ENCODE peak calls at places on chromosome 3, in ten cellular contexts. One of them, this sample, is unnamed.

GRCh38 chr3:60025071-60026055 is 975.5 kb upstream of the CFAP20DC start:
- DNase-seq in nephron progenitor cell: no peak
- DNase-seq in NCI-H446: no peak
- DNase-seq in fibroblast of the conjunctiva: no peak
- DNase-seq in activated CD4-positive, alpha-beta T cell treated with anti-CD3 and anti-CD28 coated beads, Interleukin-2, amount 50 U/mL, for 24 hours: no peak
- DNase-seq in NCI-H460: no peak
- DNase-seq in astrocyte of the cerebellum: no peak
- DNase-seq in activated effector memory CD4-positive, alpha-beta T cell treated with anti-CD3 and anti-CD28 coated beads, Interleukin-2, amount 50 U/mL, for 16 hours: no peak
- DNase-seq in AML-193: no peak
- DNase-seq in iris pigment epithelial cell: peak
- DNase-seq in this sample: no peak

GRCh38 chr3:85781806-85782205 is 823.0 kb downstream of the CADM2 start:
- DNase-seq in nephron progenitor cell: no peak
- DNase-seq in NCI-H446: no peak
- DNase-seq in fibroblast of the conjunctiva: no peak
- DNase-seq in activated CD4-positive, alpha-beta T cell treated with anti-CD3 and anti-CD28 coated beads, Interleukin-2, amount 50 U/mL, for 24 hours: no peak
- DNase-seq in NCI-H460: no peak
- DNase-seq in astrocyte of the cerebellum: peak
- DNase-seq in activated effector memory CD4-positive, alpha-beta T cell treated with anti-CD3 and anti-CD28 coated beads, Interleukin-2, amount 50 U/mL, for 16 hours: no peak
- DNase-seq in AML-193: no peak
- DNase-seq in iris pigment epithelial cell: no peak
- DNase-seq in this sample: no peak

GRCh38 chr3:95629802-95630201 is 1184.6 kb upstream of the EPHA6 start:
- DNase-seq in nephron progenitor cell: no peak
- DNase-seq in NCI-H446: no peak
- DNase-seq in fibroblast of the conjunctiva: no peak
- DNase-seq in activated CD4-positive, alpha-beta T cell treated with anti-CD3 and anti-CD28 coated beads, Interleukin-2, amount 50 U/mL, for 24 hours: no peak
- DNase-seq in NCI-H460: no peak
- DNase-seq in astrocyte of the cerebellum: no peak
- DNase-seq in activated effector memory CD4-positive, alpha-beta T cell treated with anti-CD3 and anti-CD28 coated beads, Interleukin-2, amount 50 U/mL, for 16 hours: no peak
- DNase-seq in AML-193: no peak
- DNase-seq in iris pigment epithelial cell: no peak
- DNase-seq in this sample: no peak

GRCh38 chr3:150220041-150220440 is 188.1 kb upstream of the TSC22D2 start:
- DNase-seq in nephron progenitor cell: no peak
- DNase-seq in NCI-H446: no peak
- DNase-seq in fibroblast of the conjunctiva: no peak
- DNase-seq in activated CD4-positive, alpha-beta T cell treated with anti-CD3 and anti-CD28 coated beads, Interleukin-2, amount 50 U/mL, for 24 hours: no peak
- DNase-seq in NCI-H460: no peak
- DNase-seq in astrocyte of the cerebellum: no peak
- DNase-seq in activated effector memory CD4-positive, alpha-beta T cell treated with anti-CD3 and anti-CD28 coated beads, Interleukin-2, amount 50 U/mL, for 16 hours: no peak
- DNase-seq in AML-193: no peak
- DNase-seq in iris pigment epithelial cell: no peak
- DNase-seq in this sample: no peak

GRCh38 chr3:80285370-80285769 is 517.6 kb upstream of the ROBO1 start:
- DNase-seq in nephron progenitor cell: no peak
- DNase-seq in NCI-H446: no peak
- DNase-seq in fibroblast of the conjunctiva: peak
- DNase-seq in activated CD4-positive, alpha-beta T cell treated with anti-CD3 and anti-CD28 coated beads, Interleukin-2, amount 50 U/mL, for 24 hours: no peak
- DNase-seq in NCI-H460: no peak
- DNase-seq in astrocyte of the cerebellum: peak
- DNase-seq in activated effector memory CD4-positive, alpha-beta T cell treated with anti-CD3 and anti-CD28 coated beads, Interleukin-2, amount 50 U/mL, for 16 hours: no peak
- DNase-seq in AML-193: no peak
- DNase-seq in iris pigment epithelial cell: peak
- DNase-seq in this sample: no peak

GRCh38 chr3:141547791-141548190 is 61.0 kb downstream of the RASA2 start:
- DNase-seq in nephron progenitor cell: no peak
- DNase-seq in NCI-H446: no peak
- DNase-seq in fibroblast of the conjunctiva: no peak
- DNase-seq in activated CD4-positive, alpha-beta T cell treated with anti-CD3 and anti-CD28 coated beads, Interleukin-2, amount 50 U/mL, for 24 hours: no peak
- DNase-seq in NCI-H460: no peak
- DNase-seq in astrocyte of the cerebellum: no peak
- DNase-seq in activated effector memory CD4-positive, alpha-beta T cell treated with anti-CD3 and anti-CD28 coated beads, Interleukin-2, amount 50 U/mL, for 16 hours: no peak
- DNase-seq in AML-193: no peak
- DNase-seq in iris pigment epithelial cell: no peak
- DNase-seq in this sample: no peak

GRCh38 chr3:46350262-46350565 is 3.7 kb upstream of the CCR2 start:
- DNase-seq in nephron progenitor cell: no peak
- DNase-seq in NCI-H446: no peak
- DNase-seq in fibroblast of the conjunctiva: no peak
- DNase-seq in activated CD4-positive, alpha-beta T cell treated with anti-CD3 and anti-CD28 coated beads, Interleukin-2, amount 50 U/mL, for 24 hours: no peak
- DNase-seq in NCI-H460: no peak
- DNase-seq in astrocyte of the cerebellum: no peak
- DNase-seq in activated effector memory CD4-positive, alpha-beta T cell treated with anti-CD3 and anti-CD28 coated beads, Interleukin-2, amount 50 U/mL, for 16 hours: no peak
- DNase-seq in AML-193: peak
- DNase-seq in iris pigment epithelial cell: no peak
- DNase-seq in this sample: no peak

GRCh38 chr3:129383292-129383860 is 45.1 kb downstream of the EFCAB12 start:
- DNase-seq in nephron progenitor cell: peak
- DNase-seq in NCI-H446: peak
- DNase-seq in fibroblast of the conjunctiva: peak
- DNase-seq in activated CD4-positive, alpha-beta T cell treated with anti-CD3 and anti-CD28 coated beads, Interleukin-2, amount 50 U/mL, for 24 hours: peak
- DNase-seq in NCI-H460: peak
- DNase-seq in astrocyte of the cerebellum: peak
- DNase-seq in activated effector memory CD4-positive, alpha-beta T cell treated with anti-CD3 and anti-CD28 coated beads, Interleukin-2, amount 50 U/mL, for 16 hours: peak
- DNase-seq in AML-193: peak
- DNase-seq in iris pigment epithelial cell: peak
- DNase-seq in this sample: peak

GRCh38 chr3:186487819-186488218 is 56.4 kb downstream of the CRYGS start:
- DNase-seq in nephron progenitor cell: peak
- DNase-seq in NCI-H446: no peak
- DNase-seq in fibroblast of the conjunctiva: no peak
- DNase-seq in activated CD4-positive, alpha-beta T cell treated with anti-CD3 and anti-CD28 coated beads, Interleukin-2, amount 50 U/mL, for 24 hours: no peak
- DNase-seq in NCI-H460: no peak
- DNase-seq in astrocyte of the cerebellum: no peak
- DNase-seq in activated effector memory CD4-positive, alpha-beta T cell treated with anti-CD3 and anti-CD28 coated beads, Interleukin-2, amount 50 U/mL, for 16 hours: no peak
- DNase-seq in AML-193: no peak
- DNase-seq in iris pigment epithelial cell: no peak
- DNase-seq in this sample: no peak

GRCh38 chr3:136835817-136836510 is 17.0 kb downstream of the SLC35G2 start:
- DNase-seq in nephron progenitor cell: no peak
- DNase-seq in NCI-H446: no peak
- DNase-seq in fibroblast of the conjunctiva: peak
- DNase-seq in activated CD4-positive, alpha-beta T cell treated with anti-CD3 and anti-CD28 coated beads, Interleukin-2, amount 50 U/mL, for 24 hours: no peak
- DNase-seq in NCI-H460: no peak
- DNase-seq in astrocyte of the cerebellum: no peak
- DNase-seq in activated effector memory CD4-positive, alpha-beta T cell treated with anti-CD3 and anti-CD28 coated beads, Interleukin-2, amount 50 U/mL, for 16 hours: no peak
- DNase-seq in AML-193: no peak
- DNase-seq in iris pigment epithelial cell: no peak
- DNase-seq in this sample: no peak

GRCh38 chr3:181292984-181293383 is 303.4 kb upstream of the DNAJC19 start:
- DNase-seq in nephron progenitor cell: no peak
- DNase-seq in NCI-H446: no peak
- DNase-seq in fibroblast of the conjunctiva: no peak
- DNase-seq in activated CD4-positive, alpha-beta T cell treated with anti-CD3 and anti-CD28 coated beads, Interleukin-2, amount 50 U/mL, for 24 hours: no peak
- DNase-seq in NCI-H460: no peak
- DNase-seq in astrocyte of the cerebellum: peak
- DNase-seq in activated effector memory CD4-positive, alpha-beta T cell treated with anti-CD3 and anti-CD28 coated beads, Interleukin-2, amount 50 U/mL, for 16 hours: no peak
- DNase-seq in AML-193: no peak
- DNase-seq in iris pigment epithelial cell: peak
- DNase-seq in this sample: no peak

GRCh38 chr3:186990282-186990681 is 60.0 kb downstream of the ST6GAL1 start:
- DNase-seq in nephron progenitor cell: no peak
- DNase-seq in NCI-H446: no peak
- DNase-seq in fibroblast of the conjunctiva: no peak
- DNase-seq in activated CD4-positive, alpha-beta T cell treated with anti-CD3 and anti-CD28 coated beads, Interleukin-2, amount 50 U/mL, for 24 hours: no peak
- DNase-seq in NCI-H460: no peak
- DNase-seq in astrocyte of the cerebellum: no peak
- DNase-seq in activated effector memory CD4-positive, alpha-beta T cell treated with anti-CD3 and anti-CD28 coated beads, Interleukin-2, amount 50 U/mL, for 16 hours: no peak
- DNase-seq in AML-193: no peak
- DNase-seq in iris pigment epithelial cell: no peak
- DNase-seq in this sample: no peak

GRCh38 chr3:58062469-58062868 is 54.2 kb downstream of the FLNB start:
- DNase-seq in nephron progenitor cell: no peak
- DNase-seq in NCI-H446: no peak
- DNase-seq in fibroblast of the conjunctiva: no peak
- DNase-seq in activated CD4-positive, alpha-beta T cell treated with anti-CD3 and anti-CD28 coated beads, Interleukin-2, amount 50 U/mL, for 24 hours: no peak
- DNase-seq in NCI-H460: no peak
- DNase-seq in astrocyte of the cerebellum: no peak
- DNase-seq in activated effector memory CD4-positive, alpha-beta T cell treated with anti-CD3 and anti-CD28 coated beads, Interleukin-2, amount 50 U/mL, for 16 hours: no peak
- DNase-seq in AML-193: no peak
- DNase-seq in iris pigment epithelial cell: no peak
- DNase-seq in this sample: no peak

GRCh38 chr3:138426211-138426610 is 8.2 kb upstream of the ESYT3 start:
- DNase-seq in nephron progenitor cell: no peak
- DNase-seq in NCI-H446: no peak
- DNase-seq in fibroblast of the conjunctiva: no peak
- DNase-seq in activated CD4-positive, alpha-beta T cell treated with anti-CD3 and anti-CD28 coated beads, Interleukin-2, amount 50 U/mL, for 24 hours: no peak
- DNase-seq in NCI-H460: no peak
- DNase-seq in astrocyte of the cerebellum: no peak
- DNase-seq in activated effector memory CD4-positive, alpha-beta T cell treated with anti-CD3 and anti-CD28 coated beads, Interleukin-2, amount 50 U/mL, for 16 hours: no peak
- DNase-seq in AML-193: no peak
- DNase-seq in iris pigment epithelial cell: peak
- DNase-seq in this sample: no peak

GRCh38 chr3:127254001-127254400 is 33.8 kb downstream of the PRR20G start:
- DNase-seq in nephron progenitor cell: no peak
- DNase-seq in NCI-H446: no peak
- DNase-seq in fibroblast of the conjunctiva: no peak
- DNase-seq in activated CD4-positive, alpha-beta T cell treated with anti-CD3 and anti-CD28 coated beads, Interleukin-2, amount 50 U/mL, for 24 hours: no peak
- DNase-seq in NCI-H460: no peak
- DNase-seq in astrocyte of the cerebellum: no peak
- DNase-seq in activated effector memory CD4-positive, alpha-beta T cell treated with anti-CD3 and anti-CD28 coated beads, Interleukin-2, amount 50 U/mL, for 16 hours: no peak
- DNase-seq in AML-193: no peak
- DNase-seq in iris pigment epithelial cell: no peak
- DNase-seq in this sample: no peak

GRCh38 chr3:190326361-190326760 is 4.1 kb upstream of the CLDN1 start:
- DNase-seq in nephron progenitor cell: no peak
- DNase-seq in NCI-H446: no peak
- DNase-seq in fibroblast of the conjunctiva: no peak
- DNase-seq in activated CD4-positive, alpha-beta T cell treated with anti-CD3 and anti-CD28 coated beads, Interleukin-2, amount 50 U/mL, for 24 hours: no peak
- DNase-seq in NCI-H460: no peak
- DNase-seq in astrocyte of the cerebellum: no peak
- DNase-seq in activated effector memory CD4-positive, alpha-beta T cell treated with anti-CD3 and anti-CD28 coated beads, Interleukin-2, amount 50 U/mL, for 16 hours: no peak
- DNase-seq in AML-193: no peak
- DNase-seq in iris pigment epithelial cell: no peak
- DNase-seq in this sample: no peak

GRCh38 chr3:119343719-119344118 is 49.5 kb downstream of the ARHGAP31 start:
- DNase-seq in nephron progenitor cell: no peak
- DNase-seq in NCI-H446: no peak
- DNase-seq in fibroblast of the conjunctiva: no peak
- DNase-seq in activated CD4-positive, alpha-beta T cell treated with anti-CD3 and anti-CD28 coated beads, Interleukin-2, amount 50 U/mL, for 24 hours: no peak
- DNase-seq in NCI-H460: no peak
- DNase-seq in astrocyte of the cerebellum: no peak
- DNase-seq in activated effector memory CD4-positive, alpha-beta T cell treated with anti-CD3 and anti-CD28 coated beads, Interleukin-2, amount 50 U/mL, for 16 hours: no peak
- DNase-seq in AML-193: no peak
- DNase-seq in iris pigment epithelial cell: no peak
- DNase-seq in this sample: no peak

GRCh38 chr3:12897537-12898289 is 56.3 kb upstream of the RPL32 start:
- DNase-seq in nephron progenitor cell: no peak
- DNase-seq in NCI-H446: no peak
- DNase-seq in fibroblast of the conjunctiva: no peak
- DNase-seq in activated CD4-positive, alpha-beta T cell treated with anti-CD3 and anti-CD28 coated beads, Interleukin-2, amount 50 U/mL, for 24 hours: no peak
- DNase-seq in NCI-H460: no peak
- DNase-seq in astrocyte of the cerebellum: no peak
- DNase-seq in activated effector memory CD4-positive, alpha-beta T cell treated with anti-CD3 and anti-CD28 coated beads, Interleukin-2, amount 50 U/mL, for 16 hours: no peak
- DNase-seq in AML-193: no peak
- DNase-seq in iris pigment epithelial cell: no peak
- DNase-seq in this sample: no peak

GRCh38 chr3:83076041-83076440 is 1314.6 kb upstream of the GBE1 start:
- DNase-seq in nephron progenitor cell: no peak
- DNase-seq in NCI-H446: no peak
- DNase-seq in fibroblast of the conjunctiva: no peak
- DNase-seq in activated CD4-positive, alpha-beta T cell treated with anti-CD3 and anti-CD28 coated beads, Interleukin-2, amount 50 U/mL, for 24 hours: no peak
- DNase-seq in NCI-H460: no peak
- DNase-seq in astrocyte of the cerebellum: no peak
- DNase-seq in activated effector memory CD4-positive, alpha-beta T cell treated with anti-CD3 and anti-CD28 coated beads, Interleukin-2, amount 50 U/mL, for 16 hours: no peak
- DNase-seq in AML-193: no peak
- DNase-seq in iris pigment epithelial cell: no peak
- DNase-seq in this sample: no peak

GRCh38 chr3:196654006-196654405 is 14.5 kb downstream of the NRROS start:
- DNase-seq in nephron progenitor cell: no peak
- DNase-seq in NCI-H446: no peak
- DNase-seq in fibroblast of the conjunctiva: no peak
- DNase-seq in activated CD4-positive, alpha-beta T cell treated with anti-CD3 and anti-CD28 coated beads, Interleukin-2, amount 50 U/mL, for 24 hours: no peak
- DNase-seq in NCI-H460: no peak
- DNase-seq in astrocyte of the cerebellum: no peak
- DNase-seq in activated effector memory CD4-positive, alpha-beta T cell treated with anti-CD3 and anti-CD28 coated beads, Interleukin-2, amount 50 U/mL, for 16 hours: no peak
- DNase-seq in AML-193: no peak
- DNase-seq in iris pigment epithelial cell: no peak
- DNase-seq in this sample: no peak

GRCh38 chr3:4416427-4416826 is 50.6 kb downstream of the SUMF1 start:
- DNase-seq in nephron progenitor cell: no peak
- DNase-seq in NCI-H446: no peak
- DNase-seq in fibroblast of the conjunctiva: no peak
- DNase-seq in activated CD4-positive, alpha-beta T cell treated with anti-CD3 and anti-CD28 coated beads, Interleukin-2, amount 50 U/mL, for 24 hours: no peak
- DNase-seq in NCI-H460: no peak
- DNase-seq in astrocyte of the cerebellum: no peak
- DNase-seq in activated effector memory CD4-positive, alpha-beta T cell treated with anti-CD3 and anti-CD28 coated beads, Interleukin-2, amount 50 U/mL, for 16 hours: no peak
- DNase-seq in AML-193: no peak
- DNase-seq in iris pigment epithelial cell: no peak
- DNase-seq in this sample: no peak

GRCh38 chr3:180018588-180018987 is 18.1 kb downstream of the PEX5L start:
- DNase-seq in nephron progenitor cell: no peak
- DNase-seq in NCI-H446: no peak
- DNase-seq in fibroblast of the conjunctiva: no peak
- DNase-seq in activated CD4-positive, alpha-beta T cell treated with anti-CD3 and anti-CD28 coated beads, Interleukin-2, amount 50 U/mL, for 24 hours: no peak
- DNase-seq in NCI-H460: no peak
- DNase-seq in astrocyte of the cerebellum: no peak
- DNase-seq in activated effector memory CD4-positive, alpha-beta T cell treated with anti-CD3 and anti-CD28 coated beads, Interleukin-2, amount 50 U/mL, for 16 hours: no peak
- DNase-seq in AML-193: no peak
- DNase-seq in iris pigment epithelial cell: no peak
- DNase-seq in this sample: no peak

GRCh38 chr3:139537795-139538538 is 1.6 kb downstream of the RBP1 start:
- DNase-seq in nephron progenitor cell: no peak
- DNase-seq in NCI-H446: no peak
- DNase-seq in fibroblast of the conjunctiva: no peak
- DNase-seq in activated CD4-positive, alpha-beta T cell treated with anti-CD3 and anti-CD28 coated beads, Interleukin-2, amount 50 U/mL, for 24 hours: no peak
- DNase-seq in NCI-H460: no peak
- DNase-seq in astrocyte of the cerebellum: no peak
- DNase-seq in activated effector memory CD4-positive, alpha-beta T cell treated with anti-CD3 and anti-CD28 coated beads, Interleukin-2, amount 50 U/mL, for 16 hours: no peak
- DNase-seq in AML-193: no peak
- DNase-seq in iris pigment epithelial cell: no peak
- DNase-seq in this sample: no peak

GRCh38 chr3:20197775-20198174 is 11.8 kb upstream of the SGO1 start:
- DNase-seq in nephron progenitor cell: no peak
- DNase-seq in NCI-H446: no peak
- DNase-seq in fibroblast of the conjunctiva: no peak
- DNase-seq in activated CD4-positive, alpha-beta T cell treated with anti-CD3 and anti-CD28 coated beads, Interleukin-2, amount 50 U/mL, for 24 hours: no peak
- DNase-seq in NCI-H460: no peak
- DNase-seq in astrocyte of the cerebellum: no peak
- DNase-seq in activated effector memory CD4-positive, alpha-beta T cell treated with anti-CD3 and anti-CD28 coated beads, Interleukin-2, amount 50 U/mL, for 16 hours: no peak
- DNase-seq in AML-193: no peak
- DNase-seq in iris pigment epithelial cell: no peak
- DNase-seq in this sample: no peak

GRCh38 chr3:27127195-27127594 is 242.0 kb downstream of the NEK10 start:
- DNase-seq in nephron progenitor cell: no peak
- DNase-seq in NCI-H446: no peak
- DNase-seq in fibroblast of the conjunctiva: no peak
- DNase-seq in activated CD4-positive, alpha-beta T cell treated with anti-CD3 and anti-CD28 coated beads, Interleukin-2, amount 50 U/mL, for 24 hours: no peak
- DNase-seq in NCI-H460: no peak
- DNase-seq in astrocyte of the cerebellum: no peak
- DNase-seq in activated effector memory CD4-positive, alpha-beta T cell treated with anti-CD3 and anti-CD28 coated beads, Interleukin-2, amount 50 U/mL, for 16 hours: no peak
- DNase-seq in AML-193: no peak
- DNase-seq in iris pigment epithelial cell: no peak
- DNase-seq in this sample: no peak

GRCh38 chr3:152968388-152969024 is 133.6 kb downstream of the P2RY1 start:
- DNase-seq in nephron progenitor cell: no peak
- DNase-seq in NCI-H446: no peak
- DNase-seq in fibroblast of the conjunctiva: peak
- DNase-seq in activated CD4-positive, alpha-beta T cell treated with anti-CD3 and anti-CD28 coated beads, Interleukin-2, amount 50 U/mL, for 24 hours: no peak
- DNase-seq in NCI-H460: no peak
- DNase-seq in astrocyte of the cerebellum: no peak
- DNase-seq in activated effector memory CD4-positive, alpha-beta T cell treated with anti-CD3 and anti-CD28 coated beads, Interleukin-2, amount 50 U/mL, for 16 hours: no peak
- DNase-seq in AML-193: no peak
- DNase-seq in iris pigment epithelial cell: peak
- DNase-seq in this sample: no peak

GRCh38 chr3:58670506-58671125 is 4.0 kb upstream of the FAM3D start:
- DNase-seq in nephron progenitor cell: no peak
- DNase-seq in NCI-H446: no peak
- DNase-seq in fibroblast of the conjunctiva: no peak
- DNase-seq in activated CD4-positive, alpha-beta T cell treated with anti-CD3 and anti-CD28 coated beads, Interleukin-2, amount 50 U/mL, for 24 hours: no peak
- DNase-seq in NCI-H460: no peak
- DNase-seq in astrocyte of the cerebellum: no peak
- DNase-seq in activated effector memory CD4-positive, alpha-beta T cell treated with anti-CD3 and anti-CD28 coated beads, Interleukin-2, amount 50 U/mL, for 16 hours: no peak
- DNase-seq in AML-193: no peak
- DNase-seq in iris pigment epithelial cell: no peak
- DNase-seq in this sample: no peak

GRCh38 chr3:101484805-101485620 is 28.0 kb downstream of the SENP7 start:
- DNase-seq in nephron progenitor cell: no peak
- DNase-seq in NCI-H446: no peak
- DNase-seq in fibroblast of the conjunctiva: no peak
- DNase-seq in activated CD4-positive, alpha-beta T cell treated with anti-CD3 and anti-CD28 coated beads, Interleukin-2, amount 50 U/mL, for 24 hours: no peak
- DNase-seq in NCI-H460: no peak
- DNase-seq in astrocyte of the cerebellum: peak
- DNase-seq in activated effector memory CD4-positive, alpha-beta T cell treated with anti-CD3 and anti-CD28 coated beads, Interleukin-2, amount 50 U/mL, for 16 hours: no peak
- DNase-seq in AML-193: no peak
- DNase-seq in iris pigment epithelial cell: peak
- DNase-seq in this sample: no peak

This sample was measured in H1.